ENCODE peak calls at places on chromosome 17, in four cellular contexts. One of them, this sample, is unnamed.

GRCh38 chr17:37317867-37318266 is 57.9 kb upstream of the C17orf78 start:
- DNase-seq in GM12878: no peak
- DNase-seq in H1: no peak
- DNase-seq in K562: no peak
- DNase-seq in this sample: no peak

GRCh38 chr17:69282002-69282401 is 44.9 kb downstream of the ABCA5 start:
- DNase-seq in GM12878: no peak
- DNase-seq in H1: no peak
- DNase-seq in K562: no peak
- DNase-seq in this sample: no peak

GRCh38 chr17:5821057-5821456 is 236.7 kb upstream of the NLRP1 start:
- DNase-seq in K562: no peak
- DNase-seq in GM12878: no peak
- DNase-seq in H1: peak
- DNase-seq in this sample: no peak

GRCh38 chr17:65742433-65743312 is 181.2 kb upstream of the AXIN2 start:
- DNase-seq in K562: no peak
- DNase-seq in H1: no peak
- DNase-seq in GM12878: no peak
- DNase-seq in this sample: no peak

GRCh38 chr17:1347681-1348318 is 52.2 kb downstream of the YWHAE start:
- DNase-seq in GM12878: no peak
- DNase-seq in H1: no peak
- DNase-seq in K562: no peak
- DNase-seq in this sample: no peak

GRCh38 chr17:77872714-77873517 is 85.6 kb upstream of the TNRC6C start:
- DNase-seq in GM12878: no peak
- DNase-seq in K562: no peak
- DNase-seq in H1: no peak
- DNase-seq in this sample: no peak

GRCh38 chr17:56185905-56186783 is 32.9 kb downstream of the ANKFN1 start:
- DNase-seq in H1: no peak
- DNase-seq in GM12878: no peak
- DNase-seq in K562: no peak
- DNase-seq in this sample: no peak

GRCh38 chr17:46832945-46833839 is 14.7 kb upstream of the WNT3 start:
- DNase-seq in H1: no peak
- DNase-seq in K562: no peak
- DNase-seq in GM12878: no peak
- DNase-seq in this sample: peak

GRCh38 chr17:7704601-7705268 is at the start of gene EFNB3:
- DNase-seq in K562: no peak
- DNase-seq in GM12878: no peak
- DNase-seq in H1: peak
- DNase-seq in this sample: peak

GRCh38 chr17:3846739-3847670 is 959 bp upstream of the NCBP3 start:
- DNase-seq in H1: no peak
- DNase-seq in K562: no peak
- DNase-seq in GM12878: no peak
- DNase-seq in this sample: no peak

GRCh38 chr17:52762147-52762793 is 603.8 kb upstream of the CA10 start:
- DNase-seq in H1: no peak
- DNase-seq in GM12878: no peak
- DNase-seq in K562: no peak
- DNase-seq in this sample: no peak

GRCh38 chr17:7439462-7440112 is at the start of gene FGF11:
- DNase-seq in K562: no peak
- DNase-seq in H1: no peak
- DNase-seq in GM12878: no peak
- DNase-seq in this sample: no peak

GRCh38 chr17:71237903-71238538 is 882.8 kb upstream of the SOX9 start:
- DNase-seq in K562: no peak
- DNase-seq in H1: no peak
- DNase-seq in GM12878: no peak
- DNase-seq in this sample: no peak

GRCh38 chr17:45430738-45431530 is 1.7 kb downstream of the ARHGAP27 start:
- DNase-seq in K562: no peak
- DNase-seq in GM12878: no peak
- DNase-seq in H1: peak
- DNase-seq in this sample: peak

GRCh38 chr17:76370261-76370993 is 14.0 kb upstream of the SPHK1 start:
- DNase-seq in GM12878: no peak
- DNase-seq in H1: no peak
- DNase-seq in K562: peak
- DNase-seq in this sample: no peak

GRCh38 chr17:34626141-34626681 is 46.8 kb downstream of the TMEM132E start:
- DNase-seq in H1: peak
- DNase-seq in GM12878: no peak
- DNase-seq in K562: no peak
- DNase-seq in this sample: no peak

GRCh38 chr17:17189559-17189958 is 16.6 kb downstream of the PLD6 start:
- DNase-seq in GM12878: no peak
- DNase-seq in H1: no peak
- DNase-seq in K562: no peak
- DNase-seq in this sample: no peak

GRCh38 chr17:34739386-34739785 is 160.0 kb downstream of the TMEM132E start:
- DNase-seq in H1: no peak
- DNase-seq in K562: no peak
- DNase-seq in GM12878: no peak
- DNase-seq in this sample: no peak

GRCh38 chr17:31413871-31414589 is 22.6 kb downstream of the RAB11FIP4 start:
- DNase-seq in GM12878: no peak
- DNase-seq in K562: no peak
- DNase-seq in H1: no peak
- DNase-seq in this sample: no peak

GRCh38 chr17:57461082-57461481 is 204.8 kb downstream of the MSI2 start:
- DNase-seq in GM12878: no peak
- DNase-seq in K562: no peak
- DNase-seq in H1: no peak
- DNase-seq in this sample: no peak

GRCh38 chr17:17077861-17078732 is 35.8 kb downstream of the MPRIP start:
- DNase-seq in H1: no peak
- DNase-seq in K562: no peak
- DNase-seq in GM12878: no peak
- DNase-seq in this sample: no peak

GRCh38 chr17:59844884-59845594 is 47.7 kb downstream of the TUBD1 start:
- DNase-seq in K562: no peak
- DNase-seq in GM12878: no peak
- DNase-seq in H1: no peak
- DNase-seq in this sample: no peak

GRCh38 chr17:60661489-60661888 is 16.2 kb upstream of the BCAS3 start:
- DNase-seq in GM12878: no peak
- DNase-seq in K562: no peak
- DNase-seq in H1: no peak
- DNase-seq in this sample: no peak

GRCh38 chr17:8944748-8945147 is 20.8 kb downstream of the PIK3R5 start:
- DNase-seq in GM12878: no peak
- DNase-seq in K562: no peak
- DNase-seq in H1: no peak
- DNase-seq in this sample: no peak

GRCh38 chr17:71127416-71127815 is 958.1 kb downstream of the KCNJ2 start:
- DNase-seq in H1: no peak
- DNase-seq in K562: no peak
- DNase-seq in GM12878: no peak
- DNase-seq in this sample: no peak

GRCh38 chr17:79033046-79033616 is 9.2 kb downstream of the C1QTNF1 start:
- DNase-seq in H1: no peak
- DNase-seq in GM12878: no peak
- DNase-seq in K562: no peak
- DNase-seq in this sample: no peak

GRCh38 chr17:79034931-79035485 is 11.0 kb downstream of the C1QTNF1 start:
- DNase-seq in K562: no peak
- DNase-seq in GM12878: no peak
- DNase-seq in H1: no peak
- DNase-seq in this sample: no peak

GRCh38 chr17:79033741-79034501 is 10.0 kb downstream of the C1QTNF1 start:
- DNase-seq in GM12878: no peak
- DNase-seq in H1: no peak
- DNase-seq in K562: no peak
- DNase-seq in this sample: no peak

GRCh38 chr17:79029327-79030009 is 5.5 kb downstream of the C1QTNF1 start:
- DNase-seq in H1: no peak
- DNase-seq in GM12878: no peak
- DNase-seq in K562: no peak
- DNase-seq in this sample: no peak

GRCh38 chr17:79031996-79032875 is 8.3 kb downstream of the C1QTNF1 start:
- DNase-seq in K562: no peak
- DNase-seq in H1: no peak
- DNase-seq in GM12878: no peak
- DNase-seq in this sample: peak
- TF ChIP-seq JUND in K562: no peak
- TF ChIP-seq JUND in H1: no peak
- TF ChIP-seq JUND in GM12878: no peak
- TF ChIP-seq JUND in this sample: no peak

DNA sequence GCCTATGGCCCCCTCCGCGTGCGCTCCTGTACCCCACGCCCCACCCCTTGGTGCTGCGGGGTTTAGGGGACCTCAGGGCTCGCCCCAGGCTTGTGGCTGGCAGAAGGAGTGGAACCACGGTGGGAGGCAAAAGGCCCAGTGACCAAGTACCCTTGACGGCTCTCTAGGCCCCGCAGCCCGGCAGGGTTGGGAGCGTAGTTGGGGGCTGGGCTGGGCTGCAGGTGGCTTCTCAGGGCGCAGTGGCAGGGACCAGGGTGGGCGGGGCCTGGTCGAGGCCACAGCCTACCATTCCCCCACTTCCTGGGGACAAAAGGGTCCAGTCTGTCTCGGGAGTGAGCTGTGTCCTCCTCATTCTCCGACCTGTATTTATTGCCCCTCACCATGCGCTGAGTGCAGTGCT is 124.9 kb downstream of the RBFOX3 start:
- DNase-seq in H1: no peak
- DNase-seq in K562: no peak
- DNase-seq in GM12878: no peak
- DNase-seq in this sample: no peak
- TF ChIP-seq JUND in H1: no peak
- TF ChIP-seq JUND in K562: no peak
- TF ChIP-seq JUND in GM12878: no peak
- TF ChIP-seq JUND in this sample: no peak

GRCh38 chr17:81471804-81472456 is 40.7 kb downstream of the ACTG1 start:
- DNase-seq in H1: no peak
- DNase-seq in K562: peak
- DNase-seq in GM12878: no peak
- DNase-seq in this sample: peak
- TF ChIP-seq JUND in H1: no peak
- TF ChIP-seq JUND in K562: no peak
- TF ChIP-seq JUND in GM12878: no peak
- TF ChIP-seq JUND in this sample: no peak

DNA sequence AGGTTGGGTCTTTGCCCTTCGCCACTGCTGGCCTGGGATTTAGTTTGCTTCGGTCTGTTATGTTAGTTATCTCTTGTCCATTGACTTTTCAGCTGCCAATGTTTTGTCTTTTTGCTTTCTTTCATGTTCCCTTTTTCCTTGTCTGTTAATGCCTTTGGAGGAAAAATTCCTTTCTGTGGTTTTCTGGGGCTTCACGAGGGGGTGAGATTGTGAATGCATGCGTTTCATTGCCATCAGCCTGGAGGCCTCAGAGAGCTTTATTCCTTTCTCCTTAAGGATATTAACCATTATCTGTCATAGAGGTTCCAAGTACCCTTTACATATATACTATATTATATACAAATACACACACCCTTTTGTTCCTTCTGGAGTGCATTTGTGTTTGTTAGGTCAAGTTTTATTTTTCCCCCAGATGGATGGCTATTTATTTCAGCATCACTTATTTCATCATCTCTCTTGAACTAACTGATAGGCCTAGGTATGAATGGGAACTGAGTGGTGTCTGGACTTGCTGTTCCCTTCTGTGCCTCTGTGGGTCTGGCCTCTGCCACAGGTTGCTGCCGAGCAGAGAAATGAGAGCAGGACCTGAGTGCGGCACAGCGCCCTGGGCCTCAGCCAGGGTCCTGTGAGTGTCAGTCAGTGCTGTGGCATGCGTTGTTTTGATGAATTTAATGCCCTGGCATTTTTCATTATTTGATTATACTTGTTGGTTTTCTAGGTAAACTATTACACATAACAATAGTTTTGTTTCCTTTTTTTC is 193.4 kb downstream of the LGALS9B start:
- DNase-seq in K562: no peak
- DNase-seq in GM12878: no peak
- DNase-seq in H1: no peak
- DNase-seq in this sample: no peak
- TF ChIP-seq JUND in K562: no peak
- TF ChIP-seq JUND in GM12878: no peak
- TF ChIP-seq JUND in H1: no peak
- TF ChIP-seq JUND in this sample: no peak

GRCh38 chr17:74380086-74380958 is 13.0 kb downstream of the GPR142 start:
- DNase-seq in K562: no peak
- DNase-seq in H1: peak
- DNase-seq in GM12878: no peak
- DNase-seq in this sample: peak
- TF ChIP-seq JUND in K562: no peak
- TF ChIP-seq JUND in H1: no peak
- TF ChIP-seq JUND in GM12878: no peak
- TF ChIP-seq JUND in this sample: no peak

GRCh38 chr17:32822996-32823395 is 53.9 kb downstream of the MYO1D start:
- DNase-seq in K562: no peak
- DNase-seq in GM12878: no peak
- DNase-seq in H1: no peak
- DNase-seq in this sample: no peak

GRCh38 chr17:32819787-32820186 is 57.1 kb downstream of the MYO1D start:
- DNase-seq in K562: no peak
- DNase-seq in H1: no peak
- DNase-seq in GM12878: no peak
- DNase-seq in this sample: no peak

GRCh38 chr17:32815460-32815859 is 61.5 kb downstream of the MYO1D start:
- DNase-seq in H1: no peak
- DNase-seq in K562: no peak
- DNase-seq in GM12878: no peak
- DNase-seq in this sample: no peak

GRCh38 chr17:32820440-32820839 is 56.5 kb downstream of the MYO1D start:
- DNase-seq in GM12878: no peak
- DNase-seq in K562: no peak
- DNase-seq in H1: no peak
- DNase-seq in this sample: no peak

DNA sequence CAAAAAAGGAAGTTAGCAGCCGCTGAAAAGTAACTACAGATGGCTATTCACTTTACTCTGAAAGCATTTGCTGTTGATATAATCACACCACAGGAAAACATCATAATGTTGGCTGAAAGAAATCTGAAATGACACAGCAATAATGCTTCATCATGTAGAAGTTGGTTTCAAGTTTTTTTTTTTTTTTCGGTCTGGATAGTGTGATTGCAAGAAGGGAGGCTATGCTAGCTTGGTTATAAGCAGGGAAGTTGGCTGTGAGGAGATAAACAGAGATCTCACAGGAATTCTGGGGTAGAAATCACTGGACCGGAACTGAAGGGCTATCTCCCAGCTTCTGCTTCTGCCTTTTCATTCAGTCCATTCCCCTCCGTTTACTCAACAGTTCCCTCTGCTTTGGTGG is 57.9 kb downstream of the MYO1D start:
- DNase-seq in H1: no peak
- DNase-seq in K562: peak
- DNase-seq in GM12878: no peak
- DNase-seq in this sample: no peak
- TF ChIP-seq JUND in H1: no peak
- TF ChIP-seq JUND in K562: peak
- TF ChIP-seq JUND in GM12878: no peak
- TF ChIP-seq JUND in this sample: no peak